ENCODE peak calls at places on chromosomes 1 and 21, in five cellular contexts. N, L, W, X and P are unnamed samples.

GRCh38 chr1:101996830-101997485 is at the start of gene OLFM3:
- DNase-seq in N (peak; percentile 3), L (no peak), W (peak; percentile 25), X (no peak), P (no peak)

GRCh38 chr1:29325675-29326074 is 89.4 kb downstream of the PTPRU start:
- DNase-seq in N (no peak), L (no peak), W (no peak), X (no peak), P (no peak)

GRCh38 chr1:110612060-110612745 is 6.0 kb upstream of the KCNA2 start:
- DNase-seq in N (no peak), L (no peak), W (peak; percentile 88), X (no peak), P (no peak)

GRCh38 chr1:233081686-233082085 is 131.3 kb downstream of the NTPCR start:
- DNase-seq in N (no peak), L (no peak), W (no peak), X (no peak), P (no peak)

GRCh38 chr21:31614705-31615104 is 44.8 kb upstream of the SOD1 start:
- DNase-seq in N (no peak), L (no peak), W (no peak), X (no peak), P (no peak)

GRCh38 chr1:234698624-234699023 is 88.6 kb upstream of the IRF2BP2 start:
- DNase-seq in N (no peak), L (no peak), W (no peak), X (no peak), P (no peak)

GRCh38 chr1:63068626-63069025 is 253.7 kb upstream of the FOXD3 start:
- DNase-seq in N (no peak), L (no peak), W (no peak), X (no peak), P (no peak)

GRCh38 chr1:212699839-212700596 is at the start of gene BATF3:
- DNase-seq in N (no peak), L (no peak), W (no peak), X (peak; percentile 26), P (no peak)

GRCh38 chr1:44934786-44935185 is 51.6 kb downstream of the EIF2B3 start:
- DNase-seq in N (no peak), L (no peak), W (no peak), X (no peak), P (no peak)